ENCODE peak calls at places on chromosomes 5 and 9, in eight cellular contexts. J, E, G, I, P, T, Q and R are unnamed samples.

GRCh38 chr5:125042243-125042887 is 295.9 kb upstream of the ZNF608 start:
- DNase-seq in Q (no peak), G (peak; percentile 49), E (no peak), T (no peak), J (peak; percentile 33), P (peak; percentile 22), I (no peak), R (no peak)

GRCh38 chr5:180155331-180155881 is 53.6 kb downstream of the RASGEF1C start:
- DNase-seq in P (no peak), J (no peak), I (no peak), T (no peak), E (no peak), Q (no peak), G (no peak), R (no peak)

GRCh38 chr5:36948041-36948440 is 71.5 kb downstream of the NIPBL start:
- DNase-seq in P (peak; percentile 45), I (no peak), E (no peak), G (peak; percentile 35), T (no peak), Q (no peak), J (peak; percentile 36), R (no peak)

GRCh38 chr5:136308396-136308795 is 56.9 kb downstream of the TRPC7 start:
- DNase-seq in T (no peak), I (no peak), P (peak; percentile 7), G (no peak), Q (no peak), E (no peak), J (no peak), R (no peak)

GRCh38 chr5:103393131-103393754 is 134.7 kb downstream of the MACIR start:
- DNase-seq in I (no peak), E (no peak), G (peak; percentile 89), P (peak; percentile 67), Q (no peak), T (no peak), J (peak; percentile 80), R (peak; percentile 99)

GRCh38 chr5:78677777-78678668 is 29.5 kb upstream of the LHFPL2 start:
- DNase-seq in Q (no peak), G (peak; percentile 98), E (no peak), P (peak; percentile 96), J (peak; percentile 97), T (peak; percentile 18), I (peak; percentile 59), R (no peak)

GRCh38 chr5:151288180-151288579 is 15.4 kb downstream of the SLC36A3 start:
- DNase-seq in E (no peak), I (no peak), J (no peak), P (no peak), G (no peak), Q (peak; percentile 31), T (no peak), R (no peak)

GRCh38 chr9:135858491-135859185 is 48.7 kb downstream of the CAMSAP1 start:
- DNase-seq in Q (no peak), P (peak; percentile 39), E (no peak), T (no peak), I (no peak), J (no peak), G (no peak), R (no peak)

GRCh38 chr5:8865686-8866374 is 680.0 kb downstream of the SEMA5A start:
- DNase-seq in G (no peak), Q (no peak), I (no peak), J (no peak), T (no peak), P (no peak), E (no peak), R (no peak)

GRCh38 chr5:164563370-164563769 is 1058.0 kb downstream of the MAT2B start:
- DNase-seq in T (no peak), J (no peak), Q (no peak), P (no peak), G (no peak), I (no peak), E (no peak), R (no peak)

DNA sequence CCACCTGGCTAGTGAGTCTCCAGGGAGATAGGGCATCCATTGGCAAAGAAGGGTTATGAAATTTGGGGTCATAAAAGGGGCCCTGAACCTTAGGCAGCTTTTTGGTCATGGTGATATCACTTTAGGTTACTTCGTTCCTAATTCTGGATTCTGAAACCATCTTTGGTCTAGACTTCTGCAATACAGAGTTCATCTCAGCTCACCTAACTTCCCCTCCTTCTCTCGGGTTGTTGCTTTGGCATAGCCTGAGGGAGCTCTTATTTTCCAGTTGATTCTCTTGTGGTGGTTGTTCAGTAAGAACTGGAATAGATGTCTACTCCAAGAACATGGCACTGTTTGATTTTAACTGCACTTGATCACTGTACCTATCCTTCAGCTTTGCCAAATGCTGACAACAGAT is 148.9 kb upstream of the RUSC2 start:
- DNase-seq in J (no peak), G (no peak), Q (no peak), T (no peak), I (no peak), P (no peak), E (no peak), R (no peak)
- H3K4me3 ChIP-seq in J (no peak overlapping the region), G (no peak overlapping the region), Q (no peak overlapping the region), T (no peak overlapping the region), I (no peak overlapping the region), P (peak overlapping the region; percentile 49), E (peak overlapping the region; percentile 16), R (peak overlapping the region; percentile 53)

GRCh38 chr9:113452206-113452605 is 11.3 kb upstream of the RGS3 start:
- DNase-seq in Q (no peak), J (no peak), E (no peak), P (no peak), T (no peak), I (no peak), G (no peak), R (no peak)

GRCh38 chr9:113456235-113456634 is 7.3 kb upstream of the RGS3 start:
- DNase-seq in T (no peak), Q (no peak), J (peak; percentile 40), E (no peak), G (peak; percentile 31), I (no peak), P (peak; percentile 54), R (no peak)

GRCh38 chr9:113454914-113455761 is 8.4 kb upstream of the RGS3 start:
- DNase-seq in T (no peak), P (peak; percentile 91), E (no peak), Q (peak; percentile 88), G (peak; percentile 92), I (no peak), J (peak; percentile 94), R (peak; percentile 28)
- H3K4me3 ChIP-seq in T (no peak overlapping the region), P (peak overlapping the region; percentile 15), E (no peak overlapping the region), Q (no peak overlapping the region), G (no peak overlapping the region), I (no peak overlapping the region), J (no peak overlapping the region), R (peak overlapping the region; percentile 6)

GRCh38 chr5:143898914-143899591 is 87.1 kb downstream of the HMHB1 start:
- DNase-seq in E (no peak), T (no peak), I (no peak), P (no peak), J (no peak), G (no peak), Q (no peak), R (no peak)

GRCh38 chr5:143893638-143894037 is 81.7 kb downstream of the HMHB1 start:
- DNase-seq in G (no peak), I (no peak), P (no peak), T (no peak), E (no peak), Q (no peak), J (no peak), R (no peak)

GRCh38 chr5:143896471-143896870 is 84.5 kb downstream of the HMHB1 start:
- DNase-seq in T (no peak), J (no peak), I (no peak), G (no peak), Q (no peak), P (peak; percentile 53), E (no peak), R (no peak)

GRCh38 chr5:143896981-143897380 is 85.0 kb downstream of the HMHB1 start:
- DNase-seq in E (no peak), T (no peak), P (peak; percentile 80), I (no peak), J (peak; percentile 56), Q (no peak), G (peak; percentile 50), R (no peak)

DNA sequence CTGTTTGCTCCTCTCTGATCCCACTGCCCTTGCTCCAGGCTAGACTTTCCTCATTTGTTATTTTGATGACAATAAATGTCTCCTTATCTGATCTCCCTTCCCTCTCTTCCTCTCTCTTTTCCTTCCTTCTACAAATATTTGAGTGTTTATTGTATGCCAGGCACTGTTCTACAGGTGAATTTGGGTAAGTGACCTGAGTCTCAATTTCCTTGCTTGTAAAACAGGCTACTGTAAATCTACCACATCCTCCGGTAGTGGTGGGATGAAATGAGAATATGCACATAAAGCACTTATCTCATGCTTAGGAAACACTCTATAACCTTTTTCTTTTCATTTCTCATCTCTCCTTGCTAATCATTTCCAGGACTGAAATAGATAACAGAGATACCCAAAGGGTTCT is 86.4 kb downstream of the HMHB1 start:
- DNase-seq in E (no peak), P (no peak), J (no peak), T (no peak), I (no peak), Q (peak; percentile 15), G (no peak), R (no peak)
- H3K4me3 ChIP-seq in E (no peak overlapping the region), P (no peak overlapping the region), J (no peak overlapping the region), T (no peak overlapping the region), I (no peak overlapping the region), Q (no peak overlapping the region), G (no peak overlapping the region), R (no peak overlapping the region)

GRCh38 chr5:115657883-115658233 is 32.0 kb upstream of the TMED7 start:
- DNase-seq in T (peak; percentile 28), Q (no peak), E (no peak), P (peak; percentile 91), J (peak; percentile 39), I (no peak), G (peak; percentile 61), R (no peak)
- H3K4me3 ChIP-seq in T (no peak overlapping the region), Q (no peak overlapping the region), E (no peak overlapping the region), P (no peak overlapping the region), J (no peak overlapping the region), I (no peak overlapping the region), G (no peak overlapping the region), R (no peak overlapping the region)

GRCh38 chr9:127188396-127188795 is 66.0 kb upstream of the ANGPTL2 start:
- DNase-seq in P (no peak), G (no peak), J (no peak), T (no peak), E (no peak), I (peak; percentile 55), Q (no peak), R (no peak)

GRCh38 chr9:127185931-127186781 is 63.7 kb upstream of the ANGPTL2 start:
- DNase-seq in E (peak; percentile 82), J (peak; percentile 100), Q (no peak), P (peak; percentile 97), T (no peak), I (peak; percentile 95), G (peak; percentile 99), R (no peak)

GRCh38 chr9:127187231-127187956 is 65.0 kb upstream of the ANGPTL2 start:
- DNase-seq in Q (peak; percentile 20), J (peak; percentile 99), E (no peak), T (no peak), I (peak; percentile 76), G (peak; percentile 99), P (peak; percentile 99), R (no peak)

GRCh38 chr9:127185181-127185580 is 62.7 kb upstream of the ANGPTL2 start:
- DNase-seq in P (no peak), E (no peak), I (peak; percentile 35), Q (no peak), T (no peak), J (no peak), G (no peak), R (no peak)

GRCh38 chr9:127186799-127187198 is 64.4 kb upstream of the ANGPTL2 start:
- DNase-seq in I (no peak), Q (no peak), T (no peak), G (no peak), J (no peak), P (no peak), E (no peak), R (no peak)
- H3K4me3 ChIP-seq in I (no peak overlapping the region), Q (no peak overlapping the region), T (no peak overlapping the region), G (no peak overlapping the region), J (no peak overlapping the region), P (peak overlapping the region; percentile 26), E (no peak overlapping the region), R (no peak overlapping the region)